ENCODE peak calls at places on chromosomes 4 and X, in nine cellular contexts. J is uterus, F is stomach, P is pancreas, Y is A673, K is left lung, R is spleen, I is brain microvascular endothelial cell, X is upper lobe of right lung. Q is an unnamed sample. For H3K27me3, the result is how much of the 10 kb centered on the place peaks cover.

GRCh38 chrX:140916891-140917290 is 85.5 kb upstream of the SPANXB1 start:
- DNase-seq in J (no peak), F (no peak), P (no peak), Y (no peak), K (no peak), R (no peak), I (no peak), X (no peak), Q (no peak)

GRCh38 chr4:122602277-122603142 is 18.4 kb downstream of the IL21 start:
- DNase-seq in J (no peak), F (no peak), P (no peak), Y (peak), K (no peak), R (no peak), I (peak), X (no peak), Q (no peak)

GRCh38 chr4:93317571-93317970 is 511.0 kb upstream of the ATOH1 start:
- DNase-seq in J (no peak), F (no peak), P (no peak), Y (peak), K (no peak), R (no peak), I (no peak), X (no peak), Q (no peak)

GRCh38 chr4:63717384-63717783 is 691.9 kb downstream of the TECRL start:
- DNase-seq in J (no peak), F (no peak), P (no peak), Y (peak), K (no peak), R (no peak), I (no peak), X (no peak), Q (no peak)

GRCh38 chr4:144645102-144645469 is 870 bp upstream of the HHIP start:
- DNase-seq in J (no peak), F (no peak), P (peak), Y (no peak), K (peak), R (no peak), I (no peak), X (peak), Q (no peak)

GRCh38 chrX:71540801-71541545 is 8.1 kb downstream of the OGT start:
- DNase-seq in J (no peak), F (no peak), P (no peak), Y (no peak), K (no peak), R (no peak), I (no peak), X (no peak), Q (no peak)

GRCh38 chr4:170388255-170388654 is 298.5 kb upstream of the AADAT start:
- DNase-seq in J (no peak), F (no peak), P (no peak), Y (no peak), K (no peak), R (no peak), I (peak), X (no peak), Q (no peak)

GRCh38 chr4:78222575-78223186 is 165.6 kb downstream of the FRAS1 start:
- DNase-seq in J (no peak), F (no peak), P (no peak), Y (peak), K (no peak), R (no peak), I (no peak), X (no peak), Q (no peak)

GRCh38 chr4:138851626-138852443 is 163.7 kb upstream of the NOCT start:
- DNase-seq in J (no peak), F (no peak), P (no peak), Y (no peak), K (no peak), R (no peak), I (no peak), X (no peak), Q (no peak)

GRCh38 chrX:148382983-148383382 is 117.4 kb upstream of the AFF2 start:
- DNase-seq in J (no peak), F (no peak), P (no peak), Y (no peak), K (no peak), R (no peak), I (no peak), X (no peak), Q (no peak)

GRCh38 chr4:31234494-31234893 is 514.3 kb downstream of the PCDH7 start:
- DNase-seq in J (no peak), F (no peak), P (no peak), Y (no peak), K (no peak), R (no peak), I (no peak), X (no peak), Q (no peak)

GRCh38 chr4:168850016-168850415 is 160.0 kb downstream of the CBR4 start:
- DNase-seq in J (no peak), F (no peak), P (no peak), Y (no peak), K (no peak), R (no peak), I (no peak), X (no peak), Q (no peak)

GRCh38 chr4:168484626-168485025 is 4.3 kb upstream of the DDX60L start:
- DNase-seq in J (no peak), F (no peak), P (no peak), Y (no peak), K (no peak), R (no peak), I (peak), X (no peak), Q (no peak)

GRCh38 chr4:59039046-59039445 is 1928.9 kb upstream of the IGFBP7 start:
- DNase-seq in J (no peak), F (no peak), P (no peak), Y (no peak), K (no peak), R (no peak), I (no peak), X (no peak), Q (no peak)

GRCh38 chr4:118774321-118774720 is 61.6 kb downstream of the SEC24D start:
- DNase-seq in J (no peak), F (no peak), P (no peak), Y (no peak), K (no peak), R (no peak), I (no peak), X (no peak), Q (no peak)

GRCh38 chrX:8939344-8939743 is 94.6 kb downstream of the FAM9B start:
- DNase-seq in J (no peak), F (no peak), P (no peak), Y (no peak), K (no peak), R (no peak), I (no peak), X (no peak), Q (no peak)

GRCh38 chrX:72381439-72382198 is 75.9 kb upstream of the CITED1 start:
- DNase-seq in J (no peak), F (no peak), P (no peak), Y (no peak), K (no peak), R (no peak), I (no peak), X (no peak), Q (no peak)

GRCh38 chrX:152821145-152821765 is 9.3 kb downstream of the CETN2 start:
- DNase-seq in J (no peak), F (peak), P (peak), Y (peak), K (no peak), R (no peak), I (peak), X (no peak), Q (no peak)

GRCh38 chr4:4455199-4455865 is 68.4 kb downstream of the NSG1 start:
- DNase-seq in J (no peak), F (no peak), P (no peak), Y (no peak), K (no peak), R (no peak), I (no peak), X (no peak), Q (no peak)

GRCh38 chrX:39613508-39613921 is 484.2 kb downstream of the BCOR start:
- DNase-seq in J (peak), F (no peak), P (peak), Y (peak), K (no peak), R (no peak), I (no peak), X (no peak), Q (peak)

GRCh38 chr4:16942491-16942890 is 44.0 kb upstream of the LDB2 start:
- DNase-seq in J (no peak), F (no peak), P (no peak), Y (no peak), K (no peak), R (no peak), I (no peak), X (no peak), Q (no peak)

GRCh38 chrX:19886888-19887531 is 390 bp downstream of the SH3KBP1 start:
- DNase-seq in J (no peak), F (peak), P (peak), Y (no peak), K (no peak), R (peak), I (no peak), X (peak), Q (no peak)

GRCh38 chr4:23762551-23762950 is 127.3 kb downstream of the PPARGC1A start:
- DNase-seq in J (no peak), F (no peak), P (no peak), Y (no peak), K (no peak), R (no peak), I (no peak), X (no peak), Q (no peak)

GRCh38 chr4:79042079-79042674 is 102.9 kb upstream of the PAQR3 start:
- DNase-seq in J (peak), F (no peak), P (no peak), Y (peak), K (no peak), R (no peak), I (peak), X (no peak), Q (no peak)

GRCh38 chr4:4384837-4385236 is 2.1 kb upstream of the NSG1 start:
- DNase-seq in J (no peak), F (no peak), P (no peak), Y (peak), K (no peak), R (no peak), I (no peak), X (no peak), Q (no peak)

GRCh38 chr4:75723117-75723801 is 1.1 kb upstream of the USO1 start:
- DNase-seq in J (no peak), F (no peak), P (no peak), Y (no peak), K (no peak), R (no peak), I (peak), X (no peak), Q (no peak)

GRCh38 chrX:48058621-48059295 is 12.7 kb downstream of the ZNF630 start:
- DNase-seq in J (no peak), F (no peak), P (no peak), Y (no peak), K (no peak), R (no peak), I (no peak), X (no peak), Q (no peak)

GRCh38 chrX:69016220-69016941 is 148.9 kb downstream of the PJA1 start:
- DNase-seq in J (peak), F (no peak), P (no peak), Y (no peak), K (no peak), R (peak), I (no peak), X (no peak), Q (no peak)

GRCh38 chrX:21374163-21374993 is at the start of gene CNKSR2:
- DNase-seq in J (no peak), F (peak), P (peak), Y (peak), K (peak), R (peak), I (peak), X (peak), Q (peak)

GRCh38 chr4:14575919-14576318 is 426.4 kb upstream of the CPEB2 start:
- DNase-seq in J (no peak), F (no peak), P (no peak), Y (no peak), K (no peak), R (no peak), I (no peak), X (no peak), Q (no peak)

GRCh38 chrX:69065451-69065850 is 99.8 kb downstream of the PJA1 start:
- DNase-seq in J (no peak), F (peak), P (no peak), Y (no peak), K (no peak), R (peak), I (no peak), X (no peak), Q (no peak)

GRCh38 chrX:12790878-12791252 is 347 bp upstream of the PRPS2 start:
- DNase-seq in J (no peak), F (no peak), P (no peak), Y (no peak), K (no peak), R (no peak), I (no peak), X (no peak), Q (no peak)

GRCh38 chr4:91319869-91320268 is 983.9 kb upstream of the GRID2 start:
- DNase-seq in J (no peak), F (no peak), P (no peak), Y (no peak), K (no peak), R (no peak), I (no peak), X (no peak), Q (no peak)

GRCh38 chr4:159010563-159011260 is 92.2 kb upstream of the RAPGEF2 start:
- DNase-seq in J (peak), F (peak), P (peak), Y (no peak), K (peak), R (no peak), I (no peak), X (peak), Q (no peak)

GRCh38 chr4:8346838-8347605 is 77.5 kb downstream of the HTRA3 start:
- DNase-seq in J (no peak), F (peak), P (no peak), Y (no peak), K (peak), R (no peak), I (no peak), X (no peak), Q (no peak)

GRCh38 chr4:174256277-174256713 is 27.2 kb downstream of the FBXO8 start:
- DNase-seq in J (no peak), F (no peak), P (no peak), Y (peak), K (no peak), R (no peak), I (peak), X (no peak), Q (no peak)

GRCh38 chr4:129900430-129900953 is 804.5 kb downstream of the C4orf33 start:
- DNase-seq in J (no peak), F (no peak), P (no peak), Y (no peak), K (no peak), R (no peak), I (no peak), X (no peak), Q (no peak)

GRCh38 chrX:150984164-150984824 is 1.2 kb downstream of the HMGB3 start:
- DNase-seq in J (no peak), F (no peak), P (no peak), Y (peak), K (no peak), R (no peak), I (no peak), X (no peak), Q (no peak)

GRCh38 chrX:81708506-81708905 is 506.6 kb downstream of the SH3BGRL start:
- DNase-seq in J (no peak), F (no peak), P (no peak), Y (no peak), K (no peak), R (no peak), I (no peak), X (no peak), Q (no peak)

GRCh38 chr4:146255874-146256273 is 41.5 kb downstream of the REELD1 start:
- DNase-seq in J (no peak), F (no peak), P (no peak), Y (peak), K (no peak), R (no peak), I (peak), X (no peak), Q (no peak)

DNA sequence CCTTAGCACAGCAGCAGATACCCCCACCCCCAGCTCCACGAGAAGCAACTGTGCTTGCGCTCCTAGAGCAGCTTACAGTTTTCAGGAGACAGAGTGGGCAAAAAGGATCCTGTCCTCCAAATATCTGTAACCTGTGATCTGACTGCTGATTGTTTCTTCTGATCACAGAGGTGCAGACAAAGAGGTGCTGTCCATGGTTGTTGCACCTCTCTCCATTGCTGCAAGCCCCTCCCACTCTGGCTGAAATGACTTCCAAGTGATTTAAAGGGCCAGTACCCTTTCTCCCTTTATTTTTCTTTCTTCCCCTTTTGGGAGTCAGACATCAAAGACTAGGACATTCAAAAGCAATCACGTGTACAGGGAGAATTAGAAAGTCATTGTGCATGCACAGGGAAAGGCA is 205.3 kb upstream of the GEMIN8 start:
- DNase-seq in J (no peak), F (no peak), P (no peak), Y (no peak), K (no peak), R (no peak), I (no peak), X (no peak), Q (no peak)
- H3K27ac ChIP-seq in J (no peak), F (no peak), P (no peak), Y (no peak), K (no peak), R (no peak), I (no peak), X (no peak), Q (no peak)

GRCh38 chrX:13906103-13906502 is 89.2 kb upstream of the GPM6B start:
- DNase-seq in J (no peak), F (no peak), P (no peak), Y (peak), K (no peak), R (no peak), I (no peak), X (no peak), Q (no peak)
- H3K27me3 ChIP-seq in J (under half), F (under half), P (under half), Y (under half), K (under half), R (under half), I (under half), X (under half), Q (under half)

GRCh38 chrX:16804923-16805464 is 18.7 kb downstream of the TXLNG start:
- DNase-seq in J (no peak), F (no peak), P (no peak), Y (no peak), K (no peak), R (no peak), I (no peak), X (no peak), Q (no peak)

GRCh38 chrX:16807976-16808542 is 21.8 kb downstream of the TXLNG start:
- DNase-seq in J (peak), F (no peak), P (no peak), Y (no peak), K (no peak), R (no peak), I (peak), X (no peak), Q (no peak)

DNA sequence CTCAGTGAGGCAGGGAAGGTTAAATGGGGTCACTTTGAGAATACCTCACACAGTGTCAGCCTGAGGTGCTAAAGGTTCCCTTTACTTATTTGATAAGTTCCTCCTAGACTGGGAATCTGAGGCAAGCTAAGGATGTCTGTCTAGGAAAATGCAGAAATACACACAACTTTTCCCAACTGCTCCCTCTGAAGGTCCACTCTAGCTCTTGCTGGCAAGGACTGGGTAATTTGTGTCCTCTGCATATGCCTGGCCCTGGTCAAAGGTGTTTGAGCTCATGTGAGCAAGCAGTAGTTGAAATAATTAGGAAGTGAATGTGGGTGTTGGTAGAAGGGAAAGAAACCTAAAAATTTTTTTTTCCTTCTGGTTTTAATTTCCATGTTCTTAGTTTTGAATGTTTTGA is 21.3 kb downstream of the TXLNG start:
- DNase-seq in J (no peak), F (no peak), P (no peak), Y (no peak), K (no peak), R (no peak), I (no peak), X (no peak), Q (no peak)
- TF ChIP-seq CTCF in J (no peak), F (no peak), P (no peak), Y (peak), K (no peak), R (no peak), I (no peak), X (peak), Q (no peak)

DNA sequence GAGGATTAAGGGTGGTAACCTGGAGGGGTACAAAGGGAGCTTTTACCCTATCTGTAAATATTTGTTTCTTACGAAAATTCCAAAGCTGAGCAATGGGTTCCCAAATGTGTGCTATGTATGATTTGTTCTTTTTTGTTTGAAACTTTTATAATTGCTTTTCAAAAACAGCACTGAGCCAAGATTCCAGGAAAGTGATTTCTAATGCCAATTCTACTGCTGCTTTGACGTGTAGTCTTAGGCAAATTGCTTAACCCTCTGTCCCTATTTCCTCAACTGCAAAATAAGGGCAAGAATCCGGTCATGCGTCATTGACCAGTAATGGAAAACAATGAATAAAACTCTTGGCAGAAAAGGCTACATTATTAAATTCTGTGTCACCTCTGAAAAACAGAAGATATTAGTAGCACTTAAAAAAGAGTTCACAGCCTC is 454.7 kb downstream of the IL15 start:
- DNase-seq in J (peak), F (no peak), P (no peak), Y (no peak), K (no peak), R (no peak), I (peak), X (no peak), Q (no peak)
- H3K27ac ChIP-seq in J (peak), F (no peak), P (no peak), Y (no peak), K (no peak), R (peak), I (peak), X (peak), Q (no peak)

Q was measured in CD4-positive, alpha-beta T cell.